ENCODE peak calls at places on chromosome 3, in four cellular contexts. D is heart left ventricle, A is HCT116, C is NB4. B is an unnamed sample.

GRCh38 chr3:185688808-185689207 is 102.7 kb downstream of the SENP2 start:
- DNase-seq in D (no peak), A (peak), C (peak), B (no peak)

GRCh38 chr3:69085543-69086132 is 901 bp downstream of the ARL6IP5 start:
- DNase-seq in D (no peak), A (no peak), C (peak), B (no peak)

GRCh38 chr3:61616586-61616985 is 55.2 kb downstream of the PTPRG start:
- DNase-seq in D (no peak), A (no peak), C (no peak), B (no peak)

GRCh38 chr3:28328188-28329151 is 20.1 kb upstream of the ZCWPW2 start:
- DNase-seq in D (no peak), A (no peak), C (peak), B (no peak)

GRCh38 chr3:135018171-135018923 is 223.3 kb downstream of the EPHB1 start:
- DNase-seq in D (no peak), A (no peak), C (no peak), B (no peak)

GRCh38 chr3:100653731-100654309 is 44.4 kb downstream of the ADGRG7 start:
- DNase-seq in D (no peak), A (no peak), C (no peak), B (no peak)

GRCh38 chr3:123186695-123187094 is 15.0 kb upstream of the SEC22A start:
- DNase-seq in D (no peak), A (no peak), C (no peak), B (no peak)

GRCh38 chr3:141403576-141403975 is 35.3 kb downstream of the ZBTB38 start:
- DNase-seq in D (no peak), A (no peak), C (no peak), B (no peak)

GRCh38 chr3:48155122-48155521 is 33.1 kb downstream of the CDC25A start:
- DNase-seq in D (no peak), A (peak), C (no peak), B (no peak)

GRCh38 chr3:22475665-22476064 is 724.7 kb upstream of the ZNF385D start:
- DNase-seq in D (no peak), A (no peak), C (peak), B (no peak)

GRCh38 chr3:162605651-162606204 is 1109.1 kb downstream of the OTOL1 start:
- DNase-seq in D (no peak), A (no peak), C (no peak), B (no peak)

GRCh38 chr3:128746881-128747280 is 20.9 kb downstream of the RAB7A start:
- DNase-seq in D (no peak), A (no peak), C (no peak), B (no peak)
- TF ChIP-seq POLR2A in D (no peak), A (no peak), C (no peak), B (no peak)

DNA sequence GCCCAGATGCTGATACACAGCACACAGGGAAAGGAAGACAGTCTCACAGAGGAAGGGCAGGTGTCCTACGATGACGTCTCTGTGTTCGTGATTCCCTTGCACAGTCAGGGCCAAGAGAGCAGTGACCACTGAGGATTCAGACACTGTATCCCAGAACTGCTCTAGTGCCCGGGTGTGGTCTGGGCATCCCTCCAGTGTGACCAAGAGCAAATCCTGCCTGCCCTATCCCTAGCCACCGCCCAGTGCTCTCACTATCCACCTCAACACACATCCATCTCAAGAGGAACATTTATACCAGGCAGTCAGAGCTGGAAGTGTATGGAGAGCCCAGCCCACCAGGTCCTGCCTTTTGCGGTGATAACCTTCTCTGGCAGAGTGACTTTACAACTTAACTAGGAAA is 4.1 kb downstream of the PPM1M start:
- DNase-seq in D (no peak), A (no peak), C (no peak), B (no peak)
- H3K4me3 ChIP-seq in D (no peak), A (no peak), C (no peak), B (no peak)

GRCh38 chr3:197298341-197298857 is at the start of gene DLG1:
- DNase-seq in D (peak), A (peak), C (peak), B (no peak)
- TF ChIP-seq POLR2A in D (no peak), A (peak), C (peak), B (peak)

GRCh38 chr3:98764692-98765002 is 1.5 kb downstream of the ST3GAL6 start:
- DNase-seq in D (no peak), A (no peak), C (no peak), B (no peak)

GRCh38 chr3:98763814-98764691 is 913 bp downstream of the ST3GAL6 start:
- DNase-seq in D (no peak), A (no peak), C (peak), B (no peak)

GRCh38 chr3:98761656-98762229 is 1.4 kb upstream of the ST3GAL6 start:
- DNase-seq in D (no peak), A (no peak), C (peak), B (no peak)

GRCh38 chr3:98765721-98766120 is 2.6 kb downstream of the ST3GAL6 start:
- DNase-seq in D (no peak), A (no peak), C (no peak), B (no peak)

GRCh38 chr3:98763076-98763475 is at the start of gene ST3GAL6:
- DNase-seq in D (no peak), A (no peak), C (peak), B (no peak)
- H3K4me3 ChIP-seq in D (no peak), A (no peak), C (peak), B (no peak)

GRCh38 chr3:50189989-50190388 is 1.4 kb upstream of the GNAT1 start:
- DNase-seq in D (no peak), A (no peak), C (no peak), B (no peak)
- TF ChIP-seq POLR2A in D (no peak), A (no peak), C (peak), B (no peak)

GRCh38 chr3:181712190-181712504 is 422 bp downstream of the SOX2 start:
- DNase-seq in D (no peak), A (no peak), C (no peak), B (no peak)

GRCh38 chr3:181711325-181712135 is at the start of gene SOX2:
- DNase-seq in D (no peak), A (peak), C (peak), B (no peak)

GRCh38 chr3:181713673-181714270 is 2.0 kb downstream of the SOX2 start:
- DNase-seq in D (no peak), A (no peak), C (no peak), B (no peak)

GRCh38 chr3:181713300-181713647 is 1.5 kb downstream of the SOX2 start:
- DNase-seq in D (no peak), A (no peak), C (no peak), B (no peak)

GRCh38 chr3:181712505-181713299 is 977 bp downstream of the SOX2 start:
- DNase-seq in D (no peak), A (no peak), C (no peak), B (no peak)
- H3K4me3 ChIP-seq in D (peak), A (no peak), C (no peak), B (peak)